ENCODE peak calls at places on chromosomes 7 and 10, in four cellular contexts. G is K562, Q is H1, R is GM12878. O is an unnamed sample.

GRCh38 chr10:92667078-92667477 is 22.7 kb upstream of the HHEX start:
- DNase-seq in G (no peak), Q (no peak), R (no peak), O (no peak)

GRCh38 chr7:42198296-42198695 is 38.7 kb downstream of the GLI3 start:
- DNase-seq in G (no peak), Q (no peak), R (no peak), O (no peak)

GRCh38 chr10:23405540-23405939 is 33.3 kb upstream of the OTUD1 start:
- DNase-seq in G (no peak), Q (no peak), R (no peak), O (no peak)

GRCh38 chr7:1170741-1171501 is 10.9 kb upstream of the ZFAND2A start:
- DNase-seq in G (no peak), Q (no peak), R (no peak), O (no peak)

GRCh38 chr10:119495061-119495505 is 47.4 kb downstream of the RGS10 start:
- DNase-seq in G (no peak), Q (no peak), R (no peak), O (no peak)

GRCh38 chr7:7202375-7202720 is 20.0 kb downstream of the C1GALT1 start:
- DNase-seq in G (no peak), Q (no peak), R (no peak), O (no peak)

GRCh38 chr7:140055833-140056232 is 6.9 kb downstream of the PARP12 start:
- DNase-seq in G (no peak), Q (no peak), R (no peak), O (no peak)

GRCh38 chr7:50649259-50649885 is 84.2 kb upstream of the DDC start:
- DNase-seq in G (no peak), Q (no peak), R (no peak), O (no peak)

GRCh38 chr7:87658553-87658952 is 30.4 kb downstream of the RUNDC3B start:
- DNase-seq in G (no peak), Q (no peak), R (no peak), O (no peak)

GRCh38 chr10:66455304-66455703 is 470.5 kb upstream of the LRRTM3 start:
- DNase-seq in G (no peak), Q (no peak), R (no peak), O (peak)

GRCh38 chr10:60099998-60100747 is 193.8 kb upstream of the CCDC6 start:
- DNase-seq in G (peak), Q (no peak), R (no peak), O (peak)

GRCh38 chr10:18500576-18500975 is 150.8 kb downstream of the NSUN6 start:
- DNase-seq in G (no peak), Q (no peak), R (no peak), O (no peak)

GRCh38 chr7:1933066-1933835 is 263.2 kb downstream of the ELFN1 start:
- DNase-seq in G (no peak), Q (no peak), R (no peak), O (no peak)

GRCh38 chr10:87724789-87725188 is 65.1 kb downstream of the PAPSS2 start:
- DNase-seq in G (no peak), Q (no peak), R (no peak), O (no peak)

GRCh38 chr7:141511370-141512335 is 39.6 kb upstream of the AGK start:
- DNase-seq in G (no peak), Q (no peak), R (no peak), O (no peak)

GRCh38 chr10:72375585-72375984 is 20.9 kb upstream of the DNAJB12 start:
- DNase-seq in G (no peak), Q (no peak), R (no peak), O (no peak)

GRCh38 chr10:123746927-123747326 is 80.8 kb downstream of the GPR26 start:
- DNase-seq in G (no peak), Q (no peak), R (no peak), O (no peak)

GRCh38 chr7:33821970-33822369 is 83.4 kb upstream of the BMPER start:
- DNase-seq in G (no peak), Q (no peak), R (no peak), O (no peak)

GRCh38 chr10:75335191-75335590 is 66.4 kb downstream of the ZNF503 start:
- DNase-seq in G (no peak), Q (no peak), R (no peak), O (no peak)

GRCh38 chr10:73850863-73851461 is 23.4 kb downstream of the CAMK2G start:
- DNase-seq in G (no peak), Q (no peak), R (no peak), O (no peak)

GRCh38 chr7:18778594-18778993 is 283.0 kb downstream of the HDAC9 start:
- DNase-seq in G (no peak), Q (no peak), R (no peak), O (no peak)

GRCh38 chr10:130377986-130378545 is 241.9 kb downstream of the GLRX3 start:
- DNase-seq in G (no peak), Q (no peak), R (no peak), O (no peak)

GRCh38 chr7:27108390-27109127 is 6.1 kb upstream of the HOXA2 start:
- DNase-seq in G (no peak), Q (no peak), R (no peak), O (no peak)

GRCh38 chr7:100095289-100095688 is 5.9 kb downstream of the MCM7 start:
- DNase-seq in G (no peak), Q (no peak), R (no peak), O (no peak)

GRCh38 chr7:29859089-29859488 is 52.8 kb downstream of the WIPF3 start:
- DNase-seq in G (no peak), Q (no peak), R (no peak), O (no peak)

GRCh38 chr7:96314402-96315108 is 7.3 kb downstream of the SLC25A13 start:
- DNase-seq in G (no peak), Q (no peak), R (no peak), O (no peak)

GRCh38 chr7:80624763-80625162 is 13.7 kb upstream of the CD36 start:
- DNase-seq in G (no peak), Q (no peak), R (no peak), O (no peak)

GRCh38 chr10:114404171-114405010 is at the start of gene AFAP1L2:
- DNase-seq in G (peak), Q (no peak), R (no peak), O (no peak)

GRCh38 chr10:46301056-46301645 is 14.4 kb downstream of the ANTXRL start:
- DNase-seq in G (no peak), Q (no peak), R (no peak), O (no peak)

GRCh38 chr10:127196227-127196954 is at the start of gene INSYN2A:
- DNase-seq in G (no peak), Q (no peak), R (no peak), O (no peak)

GRCh38 chr7:33807779-33808482 is 97.4 kb upstream of the BMPER start:
- DNase-seq in G (peak), Q (peak), R (no peak), O (peak)

GRCh38 chr10:60753817-60754216 is 24.5 kb upstream of the CDK1 start:
- DNase-seq in G (no peak), Q (no peak), R (no peak), O (no peak)

GRCh38 chr10:119189811-119190282 is 11.2 kb upstream of the PRDX3 start:
- DNase-seq in G (no peak), Q (no peak), R (no peak), O (no peak)

GRCh38 chr7:44639701-44640321 is 33.4 kb downstream of the OGDH start:
- DNase-seq in G (no peak), Q (no peak), R (no peak), O (peak)

GRCh38 chr10:3455385-3456334 is 283.1 kb upstream of the PITRM1 start:
- DNase-seq in G (no peak), Q (no peak), R (no peak), O (no peak)

GRCh38 chr10:123614888-123615287 is 51.3 kb upstream of the GPR26 start:
- DNase-seq in G (peak), Q (peak), R (no peak), O (peak)

GRCh38 chr7:25664593-25664992 is 436.3 kb upstream of the NPVF start:
- DNase-seq in G (no peak), Q (no peak), R (no peak), O (no peak)

GRCh38 chr10:80182986-80183385 is 22.4 kb downstream of the ANXA11 start:
- DNase-seq in G (no peak), Q (no peak), R (no peak), O (no peak)

GRCh38 chr7:76071316-76072242 is 23.7 kb downstream of the MDH2 start:
- DNase-seq in G (no peak), Q (no peak), R (no peak), O (no peak)

GRCh38 chr10:122165492-122165832 is 105.6 kb upstream of the BTBD16 start:
- DNase-seq in G (no peak), Q (no peak), R (no peak), O (no peak)

GRCh38 chr10:122163182-122164027 is 107.7 kb upstream of the BTBD16 start:
- DNase-seq in G (no peak), Q (peak), R (no peak), O (no peak)

GRCh38 chr10:122164815-122165491 is 106.1 kb upstream of the BTBD16 start:
- DNase-seq in G (no peak), Q (no peak), R (no peak), O (no peak)

GRCh38 chr10:122164028-122164601 is 107.0 kb upstream of the BTBD16 start:
- DNase-seq in G (no peak), Q (no peak), R (no peak), O (no peak)

GRCh38 chr10:122165914-122166313 is 105.2 kb upstream of the BTBD16 start:
- DNase-seq in G (no peak), Q (no peak), R (no peak), O (no peak)
- TF ChIP-seq SP1 in G (no peak), Q (no peak), R (no peak), O (no peak)

GRCh38 chr10:67666416-67667043 is 29.5 kb downstream of the CTNNA3 start:
- DNase-seq in G (peak), Q (no peak), R (no peak), O (peak)
- TF ChIP-seq SP1 in G (no peak), Q (no peak), R (no peak), O (no peak)

GRCh38 chr7:36176688-36177087 is 23.6 kb downstream of the EEPD1 start:
- DNase-seq in G (no peak), Q (no peak), R (no peak), O (no peak)

GRCh38 chr7:36180121-36180520 is 27.1 kb downstream of the EEPD1 start:
- DNase-seq in G (no peak), Q (no peak), R (no peak), O (no peak)

GRCh38 chr7:36171503-36171902 is 18.4 kb downstream of the EEPD1 start:
- DNase-seq in G (no peak), Q (no peak), R (peak), O (no peak)

GRCh38 chr7:36181668-36182067 is 28.6 kb downstream of the EEPD1 start:
- DNase-seq in G (no peak), Q (no peak), R (no peak), O (no peak)

GRCh38 chr7:36175872-36176271 is 22.8 kb downstream of the EEPD1 start:
- DNase-seq in G (no peak), Q (no peak), R (no peak), O (no peak)
- TF ChIP-seq SP1 in G (no peak), Q (no peak), R (no peak), O (no peak)

DNA sequence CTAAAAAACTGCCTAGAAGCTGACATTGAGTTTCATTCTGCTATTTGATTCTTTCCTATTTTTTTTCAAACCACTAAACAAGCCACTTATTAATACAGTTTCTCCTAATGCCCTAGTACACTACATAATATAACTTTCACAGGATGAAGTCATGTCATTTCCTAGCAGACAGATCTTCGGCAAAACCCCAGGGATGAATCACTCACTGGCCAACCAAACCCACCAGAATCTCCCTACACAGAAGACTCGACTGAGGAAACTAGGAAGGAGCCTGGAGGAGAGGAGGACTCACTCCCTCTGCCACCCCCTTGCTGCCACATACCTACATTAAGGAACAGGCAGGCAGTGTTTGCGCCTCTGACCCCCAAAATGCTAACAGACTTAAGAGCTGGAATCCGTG is 33.4 kb downstream of the XPNPEP1 start:
- DNase-seq in G (no peak), Q (no peak), R (no peak), O (no peak)
- TF ChIP-seq SP1 in G (no peak), Q (no peak), R (no peak), O (no peak)

DNA sequence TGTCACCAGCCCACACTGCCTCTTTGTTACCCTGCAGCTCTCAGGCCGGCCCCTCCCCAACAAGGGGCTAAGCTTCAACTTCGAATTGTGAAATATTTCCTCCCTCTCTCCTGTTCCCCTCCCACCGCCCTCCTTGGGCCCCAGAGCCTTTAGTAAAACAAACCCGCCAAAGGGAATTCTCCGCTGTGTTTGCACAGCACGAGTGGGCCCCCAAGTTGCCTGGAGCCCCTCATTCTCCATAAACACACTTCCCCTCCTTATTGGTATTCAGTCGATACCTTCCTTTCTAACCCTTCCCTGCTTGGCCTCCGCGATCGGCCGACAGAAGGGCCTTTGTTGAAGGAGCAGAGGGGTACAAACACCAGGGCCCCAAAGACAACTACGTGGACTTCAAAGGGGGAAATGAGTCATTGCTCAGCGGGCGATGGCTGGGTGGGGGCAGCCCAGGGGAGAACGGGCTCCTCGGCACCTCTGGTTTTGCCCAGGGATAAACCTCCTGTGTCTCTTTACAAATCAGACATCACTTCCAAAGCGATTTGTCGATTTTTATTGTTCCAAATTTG is 45.4 kb downstream of the SLIT1 start:
- DNase-seq in G (no peak), Q (no peak), R (no peak), O (no peak)
- TF ChIP-seq SP1 in G (no peak), Q (no peak), R (no peak), O (no peak)

DNA sequence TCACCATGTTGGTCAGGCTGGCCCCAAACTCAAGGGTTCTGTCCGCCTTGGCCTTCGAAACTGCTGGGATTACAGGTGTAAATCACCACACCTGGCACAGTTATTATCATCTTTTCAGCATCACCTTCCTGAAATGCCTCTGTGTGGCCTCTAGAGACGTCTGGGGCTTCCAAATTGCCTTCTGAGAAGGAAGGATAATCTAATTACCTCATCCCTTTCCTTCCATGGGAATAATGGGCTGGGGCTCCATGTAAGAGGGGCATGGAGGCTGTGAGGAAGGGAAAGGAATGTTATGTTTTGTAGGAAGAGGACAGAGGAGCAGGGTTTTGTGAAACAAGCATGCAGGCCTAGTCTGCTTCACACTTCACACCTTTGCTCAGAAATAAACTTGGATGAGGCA is 22.2 kb upstream of the PODXL start:
- DNase-seq in G (no peak), Q (no peak), R (no peak), O (no peak)
- TF ChIP-seq SP1 in G (no peak), Q (no peak), R (no peak), O (no peak)

GRCh38 chr10:47351899-47352815 is 4.0 kb downstream of the RBP3 start:
- DNase-seq in G (no peak), Q (no peak), R (no peak), O (no peak)
- TF ChIP-seq SP1 in G (no peak), Q (no peak), R (no peak), O (no peak)

DNA sequence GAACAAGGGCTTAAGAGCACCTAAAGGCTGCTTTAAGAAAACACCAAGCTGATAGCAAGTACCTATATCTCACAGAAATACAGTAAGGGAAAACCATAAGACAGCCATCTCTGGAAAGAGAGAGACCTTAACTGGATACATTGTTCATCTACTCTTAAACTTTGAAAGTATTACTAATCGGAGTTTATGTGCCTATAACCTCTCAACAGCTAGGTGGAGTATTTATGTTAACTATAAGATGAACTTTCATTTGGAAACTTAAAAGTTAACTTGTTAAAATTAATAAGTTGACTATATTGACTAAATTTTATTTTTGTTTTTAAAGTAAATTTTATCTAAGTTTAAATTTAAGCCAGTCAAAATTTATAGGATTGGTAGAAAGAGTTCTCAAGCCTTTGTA is 90.6 kb downstream of the USP6NL start:
- DNase-seq in G (no peak), Q (no peak), R (no peak), O (no peak)
- TF ChIP-seq SP1 in G (no peak), Q (no peak), R (no peak), O (no peak)

GRCh38 chr10:132514841-132515521 is 22.6 kb upstream of the INPP5A start:
- DNase-seq in G (no peak), Q (no peak), R (no peak), O (no peak)

GRCh38 chr10:132515811-132516726 is 21.5 kb upstream of the INPP5A start:
- DNase-seq in G (no peak), Q (no peak), R (no peak), O (no peak)

GRCh38 chr10:132518572-132519381 is 18.8 kb upstream of the INPP5A start:
- DNase-seq in G (peak), Q (no peak), R (no peak), O (peak)

GRCh38 chr10:132517951-132518521 is 19.6 kb upstream of the INPP5A start:
- DNase-seq in G (peak), Q (no peak), R (no peak), O (no peak)

GRCh38 chr10:132516771-132517725 is 20.5 kb upstream of the INPP5A start:
- DNase-seq in G (peak), Q (peak), R (no peak), O (no peak)
- TF ChIP-seq SP1 in G (no peak), Q (peak), R (no peak), O (peak)

O was measured in HCT116.